ENCODE peak calls at places on chromosomes 3 and 15, in ten cellular contexts. C is spleen, D is tibial nerve, P is K562, Z is suprapubic skin, O is stomach, F is body of pancreas, W is heart left ventricle, G is HCT116, E is A549. U is an unnamed sample. For H3K4me1, the result is how much of the 10 kb centered on the place peaks cover.

GRCh38 chr3:178097576-178097975 is 438.7 kb upstream of the KCNMB2 start:
- DNase-seq in W (no peak), E (no peak), F (peak), O (no peak), P (no peak), G (no peak), D (no peak), C (no peak), Z (no peak), U (peak)

GRCh38 chr3:156681003-156681402 is 6.6 kb downstream of the TIPARP start:
- DNase-seq in F (peak), W (peak), G (no peak), E (peak), D (no peak), C (no peak), P (no peak), O (peak), Z (peak), U (peak)

GRCh38 chr3:188139466-188139865 is 14.5 kb upstream of the LPP start:
- DNase-seq in C (no peak), E (no peak), O (no peak), P (no peak), D (no peak), W (no peak), G (no peak), F (no peak), Z (no peak), U (no peak)

GRCh38 chr3:123157598-123158287 is 44.0 kb upstream of the SEC22A start:
- DNase-seq in W (no peak), G (no peak), P (no peak), F (peak), Z (no peak), O (peak), D (no peak), E (no peak), C (no peak), U (no peak)

GRCh38 chr3:172627057-172627809 is 83.6 kb downstream of the NCEH1 start:
- DNase-seq in W (no peak), D (no peak), C (no peak), O (no peak), Z (no peak), G (no peak), E (no peak), F (no peak), P (no peak), U (no peak)

GRCh38 chr15:22960126-22960525 is 20.0 kb downstream of the CYFIP1 start:
- DNase-seq in P (no peak), C (peak), D (no peak), F (no peak), G (no peak), Z (peak), E (no peak), O (no peak), W (no peak), U (no peak)

GRCh38 chr15:89751748-89752147 is 699 bp upstream of the MESP1 start:
- DNase-seq in W (no peak), G (no peak), E (no peak), C (no peak), D (no peak), Z (no peak), F (peak), P (no peak), O (peak), U (no peak)

GRCh38 chr15:38490231-38490630 is 36.3 kb downstream of the FAM98B start:
- DNase-seq in P (no peak), W (no peak), G (no peak), D (no peak), E (no peak), O (no peak), F (no peak), C (no peak), Z (no peak), U (no peak)

GRCh38 chr15:31304074-31304648 is 22.5 kb upstream of the KLF13 start:
- DNase-seq in E (no peak), F (no peak), O (no peak), P (no peak), C (peak), W (peak), Z (no peak), G (no peak), D (no peak), U (no peak)

GRCh38 chr15:96346409-96346808 is 15.9 kb downstream of the NR2F2 start:
- DNase-seq in Z (no peak), D (no peak), W (no peak), F (no peak), P (no peak), E (no peak), G (no peak), O (no peak), C (no peak), U (no peak)

GRCh38 chr3:157807286-157807685 is 298.9 kb downstream of the SHOX2 start:
- DNase-seq in F (no peak), P (no peak), Z (no peak), W (no peak), E (no peak), D (no peak), C (no peak), O (no peak), G (no peak), U (no peak)

GRCh38 chr3:112671930-112672715 is 31.2 kb upstream of the CCDC80 start:
- DNase-seq in O (no peak), C (no peak), W (no peak), F (no peak), D (no peak), G (no peak), P (no peak), Z (no peak), E (no peak), U (no peak)

GRCh38 chr3:30098656-30099454 is 507.5 kb upstream of the TGFBR2 start:
- DNase-seq in P (no peak), W (no peak), D (no peak), O (no peak), C (no peak), F (no peak), E (no peak), G (peak), Z (no peak), U (no peak)

GRCh38 chr15:69784808-69785550 is 312.7 kb downstream of the TLE3 start:
- DNase-seq in P (no peak), G (no peak), Z (no peak), W (no peak), C (peak), O (no peak), F (no peak), D (no peak), E (no peak), U (no peak)

GRCh38 chr3:88031543-88032148 is 27.2 kb downstream of the CGGBP1 start:
- DNase-seq in P (no peak), C (no peak), F (peak), G (no peak), W (no peak), D (no peak), E (peak), Z (no peak), O (no peak), U (no peak)

GRCh38 chr3:37814547-37814946 is 47.1 kb upstream of the CTDSPL start:
- DNase-seq in C (no peak), F (no peak), P (no peak), O (no peak), D (no peak), Z (no peak), E (peak), G (no peak), W (no peak), U (no peak)

GRCh38 chr3:31724144-31724543 is 191.4 kb downstream of the STT3B start:
- DNase-seq in C (no peak), O (no peak), D (no peak), E (no peak), F (no peak), G (no peak), W (no peak), P (no peak), Z (no peak), U (no peak)

GRCh38 chr3:9779721-9780450 is 10.1 kb upstream of the CAMK1 start:
- DNase-seq in E (no peak), O (no peak), F (peak), W (no peak), Z (no peak), D (no peak), P (no peak), G (no peak), C (peak), U (no peak)

GRCh38 chr3:112136959-112137693 is 4.1 kb upstream of the GCSAM start:
- DNase-seq in O (no peak), P (no peak), G (peak), C (no peak), E (no peak), W (no peak), F (no peak), D (no peak), Z (no peak), U (no peak)

GRCh38 chr3:55639143-55639542 is 152.0 kb upstream of the WNT5A start:
- DNase-seq in G (no peak), F (no peak), W (no peak), D (no peak), O (no peak), E (no peak), C (no peak), Z (no peak), P (no peak), U (no peak)

GRCh38 chr15:77983091-77983707 is 94.3 kb downstream of the TBC1D2B start:
- DNase-seq in C (no peak), D (no peak), W (no peak), E (no peak), Z (peak), F (no peak), P (no peak), O (no peak), G (no peak), U (no peak)

GRCh38 chr3:12919205-12919604 is 77.8 kb upstream of the RPL32 start:
- DNase-seq in D (no peak), C (no peak), P (no peak), E (no peak), F (no peak), Z (no peak), O (no peak), W (no peak), G (no peak), U (no peak)

GRCh38 chr3:187694801-187695200 is 7.6 kb downstream of the RTP2 start:
- DNase-seq in G (no peak), C (no peak), D (no peak), Z (no peak), P (no peak), W (no peak), O (no peak), F (no peak), E (no peak), U (no peak)

GRCh38 chr15:31239409-31239808 is 87.2 kb upstream of the KLF13 start:
- DNase-seq in F (no peak), G (no peak), W (no peak), C (peak), Z (no peak), D (no peak), P (no peak), O (no peak), E (no peak), U (no peak)

GRCh38 chr3:37907906-37908305 is 46.2 kb downstream of the CTDSPL start:
- DNase-seq in G (no peak), W (no peak), O (no peak), E (no peak), P (no peak), Z (no peak), D (no peak), C (no peak), F (no peak), U (no peak)

GRCh38 chr3:107753494-107753893 is 230.7 kb downstream of the BBX start:
- DNase-seq in F (peak), O (peak), P (peak), Z (no peak), D (no peak), C (no peak), W (no peak), E (peak), G (peak), U (no peak)

GRCh38 chr15:98120561-98120960 is 160.1 kb downstream of the ARRDC4 start:
- DNase-seq in E (no peak), O (no peak), P (no peak), C (no peak), W (no peak), G (no peak), Z (no peak), F (no peak), D (no peak), U (no peak)

GRCh38 chr15:45948226-45948625 is 313.4 kb downstream of the SQOR start:
- DNase-seq in W (no peak), G (no peak), P (no peak), D (no peak), C (no peak), Z (no peak), O (no peak), F (no peak), E (no peak), U (no peak)

GRCh38 chr3:23404241-23404640 is 201.1 kb downstream of the UBE2E2 start:
- DNase-seq in O (no peak), C (no peak), F (no peak), E (no peak), W (no peak), Z (no peak), G (no peak), P (no peak), D (no peak), U (no peak)

GRCh38 chr15:23857028-23857641 is 170.0 kb upstream of the NDN start:
- DNase-seq in C (no peak), G (no peak), E (peak), O (peak), P (peak), Z (no peak), F (peak), D (no peak), W (no peak), U (peak)

GRCh38 chr3:149623819-149624218 is 34.0 kb downstream of the WWTR1 start:
- DNase-seq in C (no peak), P (no peak), D (no peak), E (no peak), F (no peak), Z (no peak), G (no peak), W (no peak), O (no peak), U (no peak)

GRCh38 chr3:64878372-64878771 is 190.6 kb upstream of the ADAMTS9 start:
- DNase-seq in O (no peak), D (no peak), C (no peak), G (no peak), F (no peak), W (no peak), Z (no peak), E (no peak), P (no peak), U (no peak)

GRCh38 chr3:111761309-111761795 is 97.7 kb upstream of the PHLDB2 start:
- DNase-seq in G (no peak), C (no peak), E (no peak), W (no peak), P (no peak), D (no peak), Z (no peak), F (no peak), O (no peak), U (peak)

GRCh38 chr15:34361278-34361677 is 5.7 kb downstream of the LPCAT4 start:
- DNase-seq in E (no peak), C (no peak), W (no peak), Z (no peak), P (no peak), F (no peak), O (no peak), D (no peak), G (no peak), U (no peak)

GRCh38 chr15:34359416-34359815 is 7.6 kb downstream of the LPCAT4 start:
- DNase-seq in P (no peak), W (no peak), Z (no peak), O (peak), G (no peak), D (no peak), C (no peak), F (no peak), E (no peak), U (no peak)

GRCh38 chr15:34364041-34364440 is 3.0 kb downstream of the LPCAT4 start:
- DNase-seq in O (no peak), E (no peak), G (no peak), P (no peak), Z (no peak), D (no peak), W (no peak), C (no peak), F (no peak), U (no peak)

GRCh38 chr15:34360298-34360697 is 6.7 kb downstream of the LPCAT4 start:
- DNase-seq in D (no peak), W (no peak), C (no peak), F (no peak), E (no peak), P (no peak), G (peak), O (no peak), Z (no peak), U (no peak)

DNA sequence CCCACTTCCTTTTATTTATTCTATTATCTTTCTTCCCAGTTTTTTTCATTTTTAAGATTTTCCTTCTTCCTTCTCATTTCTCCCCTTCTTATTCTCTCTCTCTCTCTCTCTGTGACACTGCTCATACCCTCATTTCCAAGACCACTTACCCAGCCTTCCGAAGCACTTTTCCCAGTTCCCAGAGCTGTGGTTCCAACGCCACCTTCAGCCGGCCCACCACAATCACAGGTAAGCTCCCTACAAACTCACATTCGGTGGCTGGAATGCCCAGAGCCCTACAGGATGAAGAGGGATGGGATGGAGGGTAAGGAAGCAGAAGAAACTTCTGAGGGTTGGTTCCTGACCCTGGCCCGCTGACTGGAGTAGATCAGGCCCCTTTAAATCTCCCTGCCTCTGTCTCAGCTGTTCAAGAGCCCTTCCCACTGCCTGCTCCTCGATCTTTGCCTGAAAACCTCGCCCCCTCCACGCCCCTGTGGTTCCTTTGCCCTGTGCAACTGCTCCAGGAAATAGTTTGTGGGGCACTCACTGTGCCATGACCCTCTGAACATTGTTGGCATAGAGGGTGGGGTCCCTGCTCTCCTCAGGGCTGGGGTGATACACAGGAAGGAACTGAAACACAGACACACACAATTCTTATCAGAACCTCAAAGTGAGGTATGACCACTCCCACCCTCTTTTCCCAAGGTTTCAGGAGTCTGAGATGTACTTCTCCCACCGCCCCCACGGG is 4.8 kb downstream of the LPCAT4 start:
- DNase-seq in G (no peak), D (no peak), O (peak), F (no peak), E (no peak), C (no peak), P (no peak), Z (no peak), W (no peak), U (no peak)
- TF ChIP-seq POLR2A in G (no peak), D (no peak), O (no peak), F (no peak), E (no peak), C (no peak), P (no peak), Z (no peak), W (no peak), U (no peak)

GRCh38 chr3:42043116-42043796 is 47.9 kb upstream of the TRAK1 start:
- DNase-seq in F (peak), E (no peak), G (no peak), Z (no peak), C (no peak), D (no peak), P (no peak), W (peak), O (no peak), U (peak)

GRCh38 chr3:42037318-42037945 is 53.7 kb upstream of the TRAK1 start:
- DNase-seq in O (no peak), C (no peak), P (no peak), G (no peak), F (no peak), D (no peak), Z (no peak), E (no peak), W (no peak), U (no peak)

GRCh38 chr3:42045719-42046243 is 45.4 kb upstream of the TRAK1 start:
- DNase-seq in O (no peak), E (no peak), P (no peak), Z (no peak), C (no peak), W (no peak), F (no peak), D (no peak), G (no peak), U (no peak)

DNA sequence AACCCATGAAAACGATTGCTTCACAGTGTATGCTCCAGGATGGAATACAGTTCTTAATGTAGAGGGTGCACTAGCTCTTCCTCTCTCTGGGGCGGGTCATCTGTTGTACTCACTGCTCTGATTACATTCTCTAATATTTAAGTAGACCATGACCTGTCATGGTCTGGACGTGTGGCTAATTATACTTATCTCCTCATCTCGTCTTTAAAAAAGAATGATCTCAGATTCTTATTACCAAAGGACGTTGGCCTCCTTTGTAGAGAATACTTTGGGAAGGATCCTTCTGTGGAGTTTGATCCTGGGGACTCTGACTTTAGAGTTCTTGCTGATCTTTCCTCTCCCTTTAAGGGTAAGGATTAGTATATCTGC is 48.4 kb upstream of the TRAK1 start:
- DNase-seq in C (no peak), E (no peak), P (no peak), F (no peak), G (no peak), O (no peak), Z (no peak), D (no peak), W (no peak), U (no peak)
- H3K4me1 ChIP-seq in C (half or more), E (under half), P (under half), F (under half), G (under half), O (under half), Z (under half), D (under half), W (half or more), U (under half)

GRCh38 chr15:99683000-99683670 is 50.1 kb downstream of the LYSMD4 start:
- DNase-seq in E (no peak), D (no peak), C (no peak), F (no peak), G (no peak), W (no peak), O (no peak), Z (no peak), P (no peak), U (no peak)
- TF ChIP-seq POLR2A in E (no peak), D (no peak), C (no peak), F (no peak), G (no peak), W (no peak), O (no peak), Z (no peak), P (no peak), U (no peak)

DNA sequence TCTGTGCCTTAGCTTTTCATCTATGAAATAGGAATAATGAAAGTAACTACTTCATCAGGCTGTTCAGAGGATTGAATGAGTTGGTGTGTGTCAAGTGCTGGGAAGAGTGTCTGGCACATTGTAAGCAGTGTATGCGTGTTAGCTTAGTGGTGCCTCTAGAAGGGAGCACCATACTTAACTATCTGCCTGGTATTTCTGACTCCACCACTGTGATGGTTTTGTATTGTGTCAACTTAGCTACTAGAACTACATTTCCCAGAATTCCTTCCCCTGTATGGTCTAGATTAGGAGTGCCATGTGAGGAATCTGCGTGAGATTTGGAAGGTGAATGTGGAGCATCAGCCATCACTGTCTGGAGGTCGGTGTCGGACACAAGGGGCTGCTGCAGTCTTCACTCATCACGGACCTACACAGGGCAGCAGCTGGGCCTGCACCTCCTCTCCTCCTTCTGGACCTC is 115.4 kb upstream of the GALNT15 start:
- DNase-seq in G (no peak), W (no peak), D (no peak), F (no peak), P (no peak), Z (no peak), C (no peak), E (no peak), O (no peak), U (no peak)
- H3K4me1 ChIP-seq in G (under half), W (under half), D (under half), F (under half), P (under half), Z (under half), C (under half), E (under half), O (under half), U (under half)

DNA sequence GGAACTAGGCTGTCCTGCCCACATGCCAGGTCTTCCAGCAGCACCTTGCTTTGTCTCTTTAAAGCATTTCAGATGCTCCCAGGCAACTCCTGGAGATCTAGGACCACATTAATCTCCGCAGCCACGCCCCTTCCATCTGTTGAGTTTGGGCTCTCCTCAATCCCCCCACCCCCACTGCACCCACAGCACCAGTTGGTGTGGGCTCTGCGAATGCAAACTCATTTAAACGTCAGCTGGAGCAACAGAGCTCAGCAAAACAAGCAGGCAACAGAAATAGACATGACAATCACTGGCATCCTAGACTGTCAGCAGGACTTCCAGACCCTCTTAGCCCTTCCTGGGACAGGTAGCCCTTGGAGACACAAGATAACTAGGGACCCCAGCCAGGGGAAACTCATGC is 106.9 kb downstream of the LSM3 start:
- DNase-seq in G (no peak), O (no peak), Z (no peak), C (peak), W (no peak), P (no peak), D (no peak), E (no peak), F (peak), U (no peak)
- TF ChIP-seq POLR2A in G (no peak), O (no peak), Z (no peak), C (no peak), W (no peak), P (no peak), D (no peak), E (no peak), F (no peak), U (no peak)